ENCODE peak calls at places on chromosomes 4 and X, in five cellular contexts. One of them, this sample, is unnamed.
A peak's percentile ranks its signal among the peaks of the same experiment; 100 is the strongest.

GRCh38 chr4:67451464-67451863 is 93.8 kb downstream of the CENPC start:
- DNase-seq in SK-N-SH: no peak
- DNase-seq in HCT116: no peak
- DNase-seq in GM12878: no peak
- DNase-seq in HepG2: no peak
- DNase-seq in this sample: no peak

GRCh38 chrX:16869393-16870094 is 618 bp downstream of the RBBP7 start:
- DNase-seq in SK-N-SH: peak; percentile 77
- DNase-seq in HCT116: no peak
- DNase-seq in GM12878: no peak
- DNase-seq in HepG2: no peak
- DNase-seq in this sample: peak; percentile 60

GRCh38 chr4:173014836-173015235 is 153.8 kb upstream of the GALNT7 start:
- DNase-seq in SK-N-SH: no peak
- DNase-seq in HCT116: no peak
- DNase-seq in GM12878: no peak
- DNase-seq in HepG2: no peak
- DNase-seq in this sample: no peak

GRCh38 chr4:82461710-82462109 is 31.3 kb downstream of the ENOPH1 start:
- DNase-seq in SK-N-SH: no peak
- DNase-seq in HCT116: no peak
- DNase-seq in GM12878: no peak
- DNase-seq in HepG2: no peak
- DNase-seq in this sample: no peak

GRCh38 chr4:125388653-125389052 is 73.9 kb downstream of the FAT4 start:
- DNase-seq in SK-N-SH: no peak
- DNase-seq in HCT116: no peak
- DNase-seq in GM12878: no peak
- DNase-seq in HepG2: no peak
- DNase-seq in this sample: no peak

GRCh38 chr4:113872426-113873260 is 106.8 kb downstream of the ARSJ start:
- DNase-seq in SK-N-SH: no peak
- DNase-seq in HCT116: no peak
- DNase-seq in GM12878: no peak
- DNase-seq in HepG2: no peak
- DNase-seq in this sample: no peak

GRCh38 chr4:99468891-99469290 is 33.7 kb upstream of the ADH7 start:
- DNase-seq in SK-N-SH: no peak
- DNase-seq in HCT116: no peak
- DNase-seq in GM12878: no peak
- DNase-seq in HepG2: no peak
- DNase-seq in this sample: no peak

GRCh38 chrX:34493086-34493485 is 164.0 kb downstream of the TMEM47 start:
- DNase-seq in SK-N-SH: no peak
- DNase-seq in HCT116: no peak
- DNase-seq in GM12878: no peak
- DNase-seq in HepG2: no peak
- DNase-seq in this sample: no peak

GRCh38 chr4:3362431-3363287 is 69.8 kb downstream of the RGS12 start:
- DNase-seq in SK-N-SH: no peak
- DNase-seq in HCT116: no peak
- DNase-seq in GM12878: no peak
- DNase-seq in HepG2: no peak
- DNase-seq in this sample: no peak

GRCh38 chrX:11437642-11438379 is 144.6 kb downstream of the AMELX start:
- DNase-seq in SK-N-SH: no peak
- DNase-seq in HCT116: no peak
- DNase-seq in GM12878: no peak
- DNase-seq in HepG2: peak; percentile 19
- DNase-seq in this sample: peak; percentile 57

GRCh38 chr4:81214518-81215218 is 354 bp downstream of the PRKG2 start:
- DNase-seq in SK-N-SH: peak; percentile 11
- DNase-seq in HCT116: no peak
- DNase-seq in GM12878: no peak
- DNase-seq in HepG2: no peak
- DNase-seq in this sample: no peak

GRCh38 chr4:40582413-40582812 is 47.3 kb downstream of the RBM47 start:
- DNase-seq in SK-N-SH: no peak
- DNase-seq in HCT116: no peak
- DNase-seq in GM12878: no peak
- DNase-seq in HepG2: no peak
- DNase-seq in this sample: no peak

GRCh38 chr4:114598191-114599121 is at the start of gene UGT8:
- DNase-seq in SK-N-SH: peak; percentile 77
- DNase-seq in HCT116: peak; percentile 35
- DNase-seq in GM12878: no peak
- DNase-seq in HepG2: no peak
- DNase-seq in this sample: peak; percentile 49

GRCh38 chr4:101596786-101597185 is 193.7 kb upstream of the BANK1 start:
- DNase-seq in SK-N-SH: no peak
- DNase-seq in HCT116: no peak
- DNase-seq in GM12878: peak; percentile 3
- DNase-seq in HepG2: no peak
- DNase-seq in this sample: no peak

GRCh38 chr4:139734201-139734874 is 68.7 kb downstream of the MGST2 start:
- DNase-seq in SK-N-SH: no peak
- DNase-seq in HCT116: no peak
- DNase-seq in GM12878: no peak
- DNase-seq in HepG2: no peak
- DNase-seq in this sample: no peak

GRCh38 chr4:139736661-139737060 is 71.0 kb downstream of the MGST2 start:
- DNase-seq in SK-N-SH: no peak
- DNase-seq in HCT116: no peak
- DNase-seq in GM12878: no peak
- DNase-seq in HepG2: no peak
- DNase-seq in this sample: no peak

GRCh38 chr4:139734875-139735380 is 69.3 kb downstream of the MGST2 start:
- DNase-seq in SK-N-SH: peak; percentile 97
- DNase-seq in HCT116: no peak
- DNase-seq in GM12878: no peak
- DNase-seq in HepG2: no peak
- DNase-seq in this sample: no peak

GRCh38 chr4:139736257-139736626 is 70.6 kb downstream of the MGST2 start:
- DNase-seq in SK-N-SH: no peak
- DNase-seq in HCT116: no peak
- DNase-seq in GM12878: no peak
- DNase-seq in HepG2: no peak
- DNase-seq in this sample: no peak

GRCh38 chr4:139735381-139736256 is 70.0 kb downstream of the MGST2 start:
- DNase-seq in SK-N-SH: peak; percentile 94
- DNase-seq in HCT116: no peak
- DNase-seq in GM12878: no peak
- DNase-seq in HepG2: no peak
- DNase-seq in this sample: no peak
- TF ChIP-seq ZBTB33 in SK-N-SH: no peak
- TF ChIP-seq ZBTB33 in HCT116: no peak
- TF ChIP-seq ZBTB33 in GM12878: no peak
- TF ChIP-seq ZBTB33 in HepG2: no peak
- TF ChIP-seq ZBTB33 in this sample: no peak

GRCh38 chrX:48507246-48507645 is 1.5 kb upstream of the PORCN start:
- DNase-seq in SK-N-SH: no peak
- DNase-seq in HCT116: no peak
- DNase-seq in GM12878: no peak
- DNase-seq in HepG2: no peak
- DNase-seq in this sample: no peak
- TF ChIP-seq ZBTB33 in SK-N-SH: no peak
- TF ChIP-seq ZBTB33 in HCT116: no peak
- TF ChIP-seq ZBTB33 in GM12878: no peak
- TF ChIP-seq ZBTB33 in HepG2: no peak
- TF ChIP-seq ZBTB33 in this sample: no peak

DNA sequence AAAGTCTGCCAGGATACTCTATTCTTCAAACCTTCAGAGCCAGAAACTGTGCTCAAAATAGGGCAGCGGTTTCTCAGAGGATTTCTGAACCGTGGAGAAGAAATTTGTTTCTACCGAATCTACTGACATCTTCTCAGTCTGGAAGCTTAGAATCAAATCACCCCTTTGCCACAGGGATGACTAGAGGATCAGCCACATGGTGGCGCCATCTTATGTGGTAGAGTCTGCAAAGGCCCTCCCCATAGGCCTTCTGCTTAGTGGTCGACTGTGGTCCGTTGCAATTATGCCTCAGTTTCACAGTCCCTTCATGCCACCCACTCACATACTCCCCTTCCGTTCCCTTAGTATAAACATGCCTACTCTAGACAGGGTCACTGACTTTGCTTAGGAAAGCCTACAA is 680.7 kb upstream of the SPANXN1 start:
- DNase-seq in SK-N-SH: no peak
- DNase-seq in HCT116: no peak
- DNase-seq in GM12878: no peak
- DNase-seq in HepG2: no peak
- DNase-seq in this sample: no peak
- TF ChIP-seq ZBTB33 in SK-N-SH: no peak
- TF ChIP-seq ZBTB33 in HCT116: no peak
- TF ChIP-seq ZBTB33 in GM12878: no peak
- TF ChIP-seq ZBTB33 in HepG2: no peak
- TF ChIP-seq ZBTB33 in this sample: no peak

DNA sequence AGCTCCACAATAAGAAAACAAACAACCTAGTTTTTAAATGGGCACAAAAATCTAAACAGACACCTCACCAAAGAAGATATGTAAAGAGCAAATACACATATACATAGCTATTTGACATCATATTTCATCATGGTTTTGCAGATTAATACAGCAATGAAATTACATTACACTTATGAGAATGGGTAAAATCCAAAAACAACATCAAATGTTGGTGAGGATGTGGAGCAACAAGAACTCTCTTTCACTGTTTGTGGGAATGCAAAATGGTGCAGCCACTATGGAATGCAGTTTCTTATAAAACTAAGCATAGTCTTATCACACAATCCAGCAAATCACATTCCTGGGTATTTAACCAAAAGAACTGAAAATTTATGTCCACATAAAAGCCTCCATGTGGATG is 25.0 kb downstream of the TLR6 start:
- DNase-seq in SK-N-SH: no peak
- DNase-seq in HCT116: no peak
- DNase-seq in GM12878: no peak
- DNase-seq in HepG2: no peak
- DNase-seq in this sample: no peak
- TF ChIP-seq ZBTB33 in SK-N-SH: no peak
- TF ChIP-seq ZBTB33 in HCT116: no peak
- TF ChIP-seq ZBTB33 in GM12878: no peak
- TF ChIP-seq ZBTB33 in HepG2: no peak
- TF ChIP-seq ZBTB33 in this sample: no peak

DNA sequence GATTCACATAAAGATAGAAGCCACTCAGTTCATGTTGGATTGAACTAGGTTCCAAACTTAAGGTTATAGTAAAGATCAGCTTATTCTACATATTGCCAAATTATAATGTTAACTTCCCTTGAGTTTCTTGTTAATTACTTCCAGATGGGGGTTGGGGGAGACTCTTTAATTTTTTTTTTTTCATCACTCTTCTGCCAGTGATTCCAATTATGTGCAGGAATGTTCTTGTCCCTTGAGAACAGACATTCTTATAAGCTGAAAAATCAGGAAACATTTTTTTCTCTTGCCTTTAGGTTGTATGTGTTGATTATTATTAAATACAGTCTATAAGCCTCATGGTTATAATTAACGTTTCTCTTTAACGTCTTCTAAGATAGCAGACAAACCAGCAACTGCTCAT is 30.0 kb downstream of the MND1 start:
- DNase-seq in SK-N-SH: no peak
- DNase-seq in HCT116: no peak
- DNase-seq in GM12878: no peak
- DNase-seq in HepG2: no peak
- DNase-seq in this sample: no peak
- TF ChIP-seq ZBTB33 in SK-N-SH: no peak
- TF ChIP-seq ZBTB33 in HCT116: no peak
- TF ChIP-seq ZBTB33 in GM12878: no peak
- TF ChIP-seq ZBTB33 in HepG2: no peak
- TF ChIP-seq ZBTB33 in this sample: no peak

GRCh38 chr4:110681381-110681780 is 58.5 kb upstream of the PITX2 start:
- DNase-seq in SK-N-SH: no peak
- DNase-seq in HCT116: no peak
- DNase-seq in GM12878: no peak
- DNase-seq in HepG2: no peak
- DNase-seq in this sample: no peak
- TF ChIP-seq ZBTB33 in SK-N-SH: no peak
- TF ChIP-seq ZBTB33 in HCT116: no peak
- TF ChIP-seq ZBTB33 in GM12878: no peak
- TF ChIP-seq ZBTB33 in HepG2: no peak
- TF ChIP-seq ZBTB33 in this sample: no peak

GRCh38 chr4:150230556-150230955 is 152.3 kb downstream of the DCLK2 start:
- DNase-seq in SK-N-SH: no peak
- DNase-seq in HCT116: no peak
- DNase-seq in GM12878: no peak
- DNase-seq in HepG2: no peak
- DNase-seq in this sample: no peak
- TF ChIP-seq ZBTB33 in SK-N-SH: no peak
- TF ChIP-seq ZBTB33 in HCT116: no peak
- TF ChIP-seq ZBTB33 in GM12878: no peak
- TF ChIP-seq ZBTB33 in HepG2: no peak
- TF ChIP-seq ZBTB33 in this sample: no peak

GRCh38 chr4:137703225-137703624 is 170.9 kb upstream of the PCDH18 start:
- DNase-seq in SK-N-SH: no peak
- DNase-seq in HCT116: no peak
- DNase-seq in GM12878: no peak
- DNase-seq in HepG2: no peak
- DNase-seq in this sample: no peak
- TF ChIP-seq ZBTB33 in SK-N-SH: no peak
- TF ChIP-seq ZBTB33 in HCT116: no peak
- TF ChIP-seq ZBTB33 in GM12878: no peak
- TF ChIP-seq ZBTB33 in HepG2: no peak
- TF ChIP-seq ZBTB33 in this sample: no peak

DNA sequence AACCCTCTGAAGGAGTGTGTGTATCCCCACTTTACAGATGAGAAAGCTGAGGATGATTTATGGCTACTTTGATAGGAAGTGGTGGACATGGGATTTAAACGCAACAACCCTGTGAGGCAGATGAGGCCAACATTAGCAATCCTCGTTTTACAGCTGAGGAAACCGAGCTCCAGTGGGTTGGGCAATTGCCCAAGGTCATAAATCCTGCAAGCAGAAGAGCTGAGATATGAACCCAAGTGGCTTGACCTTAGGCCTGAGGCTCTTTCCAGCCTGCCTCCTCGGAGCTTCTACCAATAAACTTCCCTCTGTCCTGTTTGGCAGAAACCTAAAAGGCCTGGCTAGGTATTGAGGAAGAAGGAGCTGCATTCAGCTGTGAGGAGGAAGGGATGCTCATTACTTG is 185.5 kb upstream of the RBPJ start:
- DNase-seq in SK-N-SH: no peak
- DNase-seq in HCT116: no peak
- DNase-seq in GM12878: no peak
- DNase-seq in HepG2: no peak
- DNase-seq in this sample: no peak
- TF ChIP-seq ZBTB33 in SK-N-SH: no peak
- TF ChIP-seq ZBTB33 in HCT116: no peak
- TF ChIP-seq ZBTB33 in GM12878: no peak
- TF ChIP-seq ZBTB33 in HepG2: no peak
- TF ChIP-seq ZBTB33 in this sample: no peak